ENCODE peak calls at places on chromosomes 13 and 19, in four cellular contexts. B, K, N and V are unnamed samples.

GRCh38 chr13:68616600-68617222 is 1386.6 kb upstream of the PCDH9 start:
- DNase-seq in K (no peak), B (no peak), N (peak; percentile 9), V (no peak)

GRCh38 chr19:8257052-8257443 is 47.9 kb downstream of the CERS4 start:
- DNase-seq in N (no peak), K (no peak), B (no peak), V (peak; percentile 95)

GRCh38 chr19:18119243-18120105 is 21.9 kb downstream of the MAST3 start:
- DNase-seq in B (no peak), N (no peak), K (no peak), V (no peak)

GRCh38 chr13:59236309-59236939 is 927.3 kb downstream of the DIAPH3 start:
- DNase-seq in N (no peak), K (no peak), B (no peak), V (no peak)

GRCh38 chr19:33093420-33094210 is 12.6 kb downstream of the GPATCH1 start:
- DNase-seq in K (no peak), N (no peak), B (no peak), V (peak; percentile 52)

GRCh38 chr13:28983661-28984060 is 163.5 kb downstream of the MTUS2 start:
- DNase-seq in B (no peak), N (no peak), K (no peak), V (no peak)

GRCh38 chr13:34942732-34943674 is 933 bp downstream of the NBEA start:
- DNase-seq in B (no peak), N (no peak), K (peak; percentile 4), V (no peak)

GRCh38 chr13:36975172-36975571 is 24.0 kb downstream of the ALG5 start:
- DNase-seq in B (no peak), N (no peak), K (no peak), V (no peak)

GRCh38 chr13:49315036-49315565 is 67.4 kb downstream of the CDADC1 start:
- DNase-seq in K (no peak), N (no peak), B (no peak), V (no peak)

GRCh38 chr13:37453246-37453645 is 145.3 kb downstream of the POSTN start:
- DNase-seq in N (no peak), K (no peak), B (no peak), V (no peak)

GRCh38 chr13:40508112-40508511 is 158.3 kb downstream of the FOXO1 start:
- DNase-seq in N (no peak), B (no peak), K (no peak), V (no peak)

GRCh38 chr19:41479757-41480191 is 36.8 kb downstream of the ERICH4 start:
- DNase-seq in K (no peak), N (no peak), B (no peak), V (peak; percentile 34)

GRCh38 chr13:51885651-51886050 is 23.9 kb downstream of the CCDC70 start:
- DNase-seq in K (no peak), N (no peak), B (no peak), V (no peak)

GRCh38 chr19:15251010-15251748 is 18.9 kb upstream of the EPHX3 start:
- DNase-seq in B (no peak), N (no peak), K (no peak), V (no peak)

GRCh38 chr19:27580906-27581305 is 1632.0 kb downstream of the UQCRFS1 start:
- DNase-seq in B (no peak), N (no peak), K (no peak), V (no peak)

GRCh38 chr13:27775943-27776342 is 16.3 kb upstream of the GSX1 start:
- DNase-seq in N (no peak), B (no peak), K (no peak), V (no peak)

GRCh38 chr13:92460479-92460878 is 766.1 kb upstream of the GPC6 start:
- DNase-seq in B (no peak), K (no peak), N (no peak), V (no peak)

GRCh38 chr19:8457209-8457608 is 12.4 kb downstream of the HNRNPM start:
- DNase-seq in N (no peak), B (no peak), K (no peak), V (no peak)

GRCh38 chr19:16541526-16542044 is 652 bp downstream of the CHERP start:
- DNase-seq in B (no peak), N (no peak), K (no peak), V (peak; percentile 17)

GRCh38 chr13:27353166-27353583 is 71.2 kb upstream of the GTF3A start:
- DNase-seq in N (peak; percentile 30), K (no peak), B (peak; percentile 89), V (no peak)

GRCh38 chr13:75481176-75482069 is 546 bp downstream of the TBC1D4 start:
- DNase-seq in K (peak; percentile 8), N (no peak), B (no peak), V (peak; percentile 8)

GRCh38 chr13:43797869-43798268 is 11.1 kb upstream of the ENOX1 start:
- DNase-seq in N (no peak), B (no peak), K (no peak), V (no peak)

GRCh38 chr13:102182170-102182569 is 219.7 kb downstream of the FGF14 start:
- DNase-seq in K (no peak), B (no peak), N (no peak), V (no peak)

GRCh38 chr13:30466841-30467252 is 1.1 kb upstream of the HMGB1 start:
- DNase-seq in K (no peak), B (no peak), N (no peak), V (peak; percentile 17)

GRCh38 chr19:5627395-5627904 is 4.6 kb downstream of the SAFB start:
- DNase-seq in N (no peak), B (peak; percentile 48), K (no peak), V (peak; percentile 90)

GRCh38 chr19:49999371-50000010 is 25.7 kb downstream of the VRK3 start:
- DNase-seq in K (no peak), N (no peak), B (no peak), V (no peak)

GRCh38 chr13:30341815-30342570 is 34.6 kb upstream of the KATNAL1 start:
- DNase-seq in K (no peak), B (no peak), N (no peak), V (no peak)

GRCh38 chr19:10891360-10892108 is 20.2 kb downstream of the CARM1 start:
- DNase-seq in K (no peak), B (no peak), N (no peak), V (no peak)

GRCh38 chr13:45184693-45185092 is 16.2 kb downstream of the KCTD4 start:
- DNase-seq in N (no peak), B (no peak), K (no peak), V (no peak)

GRCh38 chr13:113732176-113732960 is 26.7 kb upstream of the TMEM255B start:
- DNase-seq in N (no peak), K (no peak), B (no peak), V (no peak)

GRCh38 chr19:40689339-40690049 is 957 bp downstream of the NUMBL start:
- DNase-seq in N (no peak), K (no peak), B (no peak), V (peak; percentile 68)

GRCh38 chr19:7294571-7295212 is 478 bp upstream of the INSR start:
- DNase-seq in N (peak; percentile 65), K (peak; percentile 39), B (no peak), V (peak; percentile 30)

GRCh38 chr13:108895220-108895704 is 265.9 kb downstream of the MYO16 start:
- DNase-seq in B (no peak), N (peak; percentile 36), K (no peak), V (no peak)

GRCh38 chr19:38202504-38202903 is 21.5 kb downstream of the DPF1 start:
- DNase-seq in B (no peak), N (no peak), K (no peak), V (no peak)

DNA sequence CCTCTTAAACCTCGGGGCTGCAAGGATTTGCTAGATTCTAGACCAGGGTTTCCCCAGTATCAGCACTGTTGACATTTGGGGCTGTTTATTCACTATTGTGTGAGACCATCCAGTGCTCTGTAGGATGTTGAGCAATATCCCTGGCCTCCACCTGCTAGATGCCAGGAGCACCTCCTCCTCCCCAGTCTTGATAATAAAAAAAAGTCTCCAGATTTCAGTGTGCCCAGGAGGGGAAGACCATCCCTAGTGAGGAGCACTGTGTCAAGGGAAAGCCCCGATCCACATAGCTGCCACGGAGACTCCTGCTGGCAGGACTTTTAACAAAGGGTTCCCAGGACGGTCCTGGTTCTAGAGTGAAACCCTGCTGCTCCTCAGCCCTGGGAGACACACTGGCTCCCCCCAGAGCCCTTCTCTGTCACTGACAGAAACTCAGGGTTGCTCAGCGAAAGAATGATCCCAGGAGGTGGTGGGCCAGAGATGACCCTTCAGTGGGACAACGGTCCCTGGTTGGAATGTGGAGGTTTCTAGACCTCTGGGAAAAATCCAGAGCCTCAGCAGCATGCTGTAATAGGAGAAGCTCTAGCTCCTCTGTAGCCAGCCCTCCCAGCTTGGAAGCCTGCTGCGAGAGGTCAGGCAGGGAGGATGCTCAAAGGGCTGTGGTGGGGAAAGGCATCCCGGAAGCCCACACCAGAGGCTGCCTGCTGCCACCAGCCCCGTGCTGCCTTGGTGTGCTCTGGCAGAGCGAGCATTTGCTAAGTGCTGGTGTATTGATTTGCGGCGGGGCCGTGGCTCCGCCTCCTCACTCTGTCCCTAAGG is 20.3 kb downstream of the LYL1 start:
- DNase-seq in B (no peak), K (peak; percentile 61), N (peak; percentile 52), V (peak; percentile 49)
- TF ChIP-seq POLR2AphosphoS2 in B (no peak), K (no peak), N (no peak), V (no peak)

DNA sequence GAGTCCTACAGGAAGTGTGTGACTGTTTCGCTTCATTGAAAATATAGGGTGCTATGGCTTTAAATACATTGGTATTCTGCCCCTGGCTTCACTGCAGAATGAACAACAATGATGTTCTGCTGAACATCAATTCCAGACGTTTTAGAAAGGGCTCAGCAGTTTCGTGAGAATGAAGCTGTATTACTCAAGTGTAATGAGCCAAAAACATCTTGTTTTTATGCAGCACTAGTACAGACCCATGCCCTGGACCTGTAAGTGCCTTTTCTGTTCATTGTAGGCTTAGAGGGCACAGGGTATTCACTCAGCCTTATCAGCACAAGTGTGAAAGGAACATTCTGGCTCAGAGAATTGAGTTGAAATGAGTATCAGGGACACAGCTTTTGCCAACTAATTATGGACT is 363.0 kb downstream of the NALCN start:
- DNase-seq in N (no peak), B (no peak), K (no peak), V (no peak)
- TF ChIP-seq RAD21 in N (no peak), B (no peak), K (no peak), V (no peak)

GRCh38 chr19:43798026-43798545 is 4.2 kb downstream of the LYPD5 start:
- DNase-seq in K (no peak), B (no peak), N (no peak), V (no peak)

GRCh38 chr19:43798546-43799409 is 3.5 kb downstream of the LYPD5 start:
- DNase-seq in N (no peak), K (no peak), B (no peak), V (peak; percentile 71)

GRCh38 chr19:43799502-43800142 is 2.6 kb downstream of the LYPD5 start:
- DNase-seq in K (no peak), B (no peak), N (no peak), V (peak; percentile 32)

GRCh38 chr19:43797118-43797517 is 5.1 kb downstream of the LYPD5 start:
- DNase-seq in N (no peak), K (no peak), B (no peak), V (no peak)

GRCh38 chr19:43797556-43797955 is 4.7 kb downstream of the LYPD5 start:
- DNase-seq in K (no peak), N (no peak), B (no peak), V (no peak)
- TF ChIP-seq POLR2AphosphoS2 in K (no peak), N (no peak), B (no peak), V (no peak)

GRCh38 chr19:47074621-47075020 is 26.2 kb upstream of the TMEM160 start:
- DNase-seq in K (no peak), N (no peak), B (no peak), V (no peak)

GRCh38 chr19:47075941-47076340 is 27.5 kb upstream of the TMEM160 start:
- DNase-seq in N (no peak), K (no peak), B (no peak), V (no peak)

GRCh38 chr19:47072323-47072722 is 23.9 kb upstream of the TMEM160 start:
- DNase-seq in N (no peak), K (no peak), B (no peak), V (no peak)

GRCh38 chr19:47073574-47073973 is 25.1 kb upstream of the TMEM160 start:
- DNase-seq in K (no peak), B (no peak), N (no peak), V (no peak)

GRCh38 chr19:47075179-47075811 is 26.9 kb upstream of the TMEM160 start:
- DNase-seq in B (no peak), K (no peak), N (no peak), V (no peak)
- TF ChIP-seq RAD21 in B (no peak), K (no peak), N (no peak), V (no peak)